ENCODE peak calls at places on chromosomes 3 and 15, in four cellular contexts. One of them, this sample, is unnamed.

GRCh38 chr3:101721650-101721917 is 2.8 kb upstream of the CEP97 start:
- DNase-seq in psoas muscle: no peak
- DNase-seq in NCI-H2029 treated with DMSO at 0.1 percent for 48 hours: no peak
- DNase-seq in neural crest cell: no peak
- DNase-seq in this sample: no peak

GRCh38 chr15:67839358-67839928 is 402 bp downstream of the RNU6-1 start:
- DNase-seq in psoas muscle: no peak
- DNase-seq in NCI-H2029 treated with DMSO at 0.1 percent for 48 hours: no peak
- DNase-seq in neural crest cell: no peak
- DNase-seq in this sample: peak

GRCh38 chr15:62472616-62473299 is 307.7 kb upstream of the C2CD4B start:
- DNase-seq in psoas muscle: peak
- DNase-seq in NCI-H2029 treated with DMSO at 0.1 percent for 48 hours: no peak
- DNase-seq in neural crest cell: no peak
- DNase-seq in this sample: no peak

GRCh38 chr3:157532529-157533297 is 29.5 kb upstream of the VEPH1 start:
- DNase-seq in psoas muscle: no peak
- DNase-seq in NCI-H2029 treated with DMSO at 0.1 percent for 48 hours: peak
- DNase-seq in neural crest cell: peak
- DNase-seq in this sample: peak

GRCh38 chr3:49724586-49724985 is 835 bp upstream of the GMPPB start:
- DNase-seq in psoas muscle: peak
- DNase-seq in NCI-H2029 treated with DMSO at 0.1 percent for 48 hours: no peak
- DNase-seq in neural crest cell: no peak
- DNase-seq in this sample: no peak

GRCh38 chr3:109643590-109643989 is 306.2 kb upstream of the DPPA4 start:
- DNase-seq in psoas muscle: no peak
- DNase-seq in NCI-H2029 treated with DMSO at 0.1 percent for 48 hours: no peak
- DNase-seq in neural crest cell: no peak
- DNase-seq in this sample: peak

GRCh38 chr15:99703603-99704443 is 29.4 kb downstream of the LYSMD4 start:
- DNase-seq in psoas muscle: no peak
- DNase-seq in NCI-H2029 treated with DMSO at 0.1 percent for 48 hours: no peak
- DNase-seq in neural crest cell: no peak
- DNase-seq in this sample: peak

GRCh38 chr3:195352895-195353488 is 82.0 kb upstream of the XXYLT1 start:
- DNase-seq in psoas muscle: no peak
- DNase-seq in NCI-H2029 treated with DMSO at 0.1 percent for 48 hours: no peak
- DNase-seq in neural crest cell: no peak
- DNase-seq in this sample: peak

GRCh38 chr3:177610677-177611654 is 413.7 kb upstream of the TBL1XR1 start:
- DNase-seq in psoas muscle: no peak
- DNase-seq in NCI-H2029 treated with DMSO at 0.1 percent for 48 hours: peak
- DNase-seq in neural crest cell: no peak
- DNase-seq in this sample: no peak

GRCh38 chr3:36482259-36482658 is 102.0 kb downstream of the STAC start:
- DNase-seq in psoas muscle: no peak
- DNase-seq in NCI-H2029 treated with DMSO at 0.1 percent for 48 hours: no peak
- DNase-seq in neural crest cell: no peak
- DNase-seq in this sample: no peak

GRCh38 chr3:28726840-28727239 is 378.2 kb upstream of the AZI2 start:
- DNase-seq in psoas muscle: peak
- DNase-seq in NCI-H2029 treated with DMSO at 0.1 percent for 48 hours: peak
- DNase-seq in neural crest cell: peak
- DNase-seq in this sample: peak

GRCh38 chr3:190183121-190183520 is 62.4 kb upstream of the P3H2 start:
- DNase-seq in psoas muscle: no peak
- DNase-seq in NCI-H2029 treated with DMSO at 0.1 percent for 48 hours: no peak
- DNase-seq in neural crest cell: no peak
- DNase-seq in this sample: peak

GRCh38 chr3:190492129-190492528 is 21.8 kb upstream of the IL1RAP start:
- DNase-seq in psoas muscle: no peak
- DNase-seq in NCI-H2029 treated with DMSO at 0.1 percent for 48 hours: no peak
- DNase-seq in neural crest cell: no peak
- DNase-seq in this sample: no peak

GRCh38 chr3:171135536-171135935 is 109.0 kb upstream of the SLC2A2 start:
- DNase-seq in psoas muscle: no peak
- DNase-seq in NCI-H2029 treated with DMSO at 0.1 percent for 48 hours: no peak
- DNase-seq in neural crest cell: no peak
- DNase-seq in this sample: no peak